ENCODE peak calls at places on chromosomes 3 and 15, in nine cellular contexts. H, G, W, J, U, A, Q, E and F are unnamed samples.

GRCh38 chr15:87369269-87369668 is 887.3 kb downstream of the NTRK3 start:
- DNase-seq in E (peak; percentile 84), H (no peak), A (no peak), Q (no peak), G (peak; percentile 89), U (no peak), W (peak; percentile 77), J (peak; percentile 91), F (no peak)

GRCh38 chr3:119831941-119832371 is 50.1 kb downstream of the NR1I2 start:
- DNase-seq in Q (no peak), W (peak; percentile 57), G (peak; percentile 57), A (no peak), E (peak; percentile 32), H (peak; percentile 31), J (peak; percentile 86), U (no peak), F (no peak)

GRCh38 chr3:66138336-66139234 is 82.2 kb upstream of the SLC25A26 start:
- DNase-seq in G (no peak), E (peak; percentile 79), A (peak; percentile 22), U (peak; percentile 13), W (peak; percentile 66), H (peak; percentile 86), Q (peak; percentile 39), J (peak; percentile 62), F (peak; percentile 11)

GRCh38 chr3:16687206-16687605 is 82.0 kb upstream of the DAZL start:
- DNase-seq in H (no peak), E (no peak), U (no peak), W (no peak), A (no peak), Q (no peak), J (no peak), G (no peak), F (no peak)

GRCh38 chr15:55587321-55588069 is 650 bp downstream of the PYGO1 start:
- DNase-seq in G (no peak), W (peak; percentile 46), A (peak; percentile 38), Q (peak; percentile 22), E (peak; percentile 49), U (peak; percentile 9), H (peak; percentile 87), J (peak; percentile 33), F (no peak)

GRCh38 chr3:126616931-126617330 is 38.0 kb downstream of the TXNRD3 start:
- DNase-seq in H (no peak), W (no peak), Q (no peak), U (no peak), A (no peak), E (no peak), G (no peak), J (no peak), F (no peak)

GRCh38 chr3:36647423-36647853 is 116.9 kb downstream of the DCLK3 start:
- DNase-seq in G (no peak), W (peak; percentile 39), H (no peak), U (no peak), Q (no peak), A (no peak), J (peak; percentile 15), E (no peak), F (no peak)

GRCh38 chr3:108588616-108589015 is 622 bp downstream of the CIP2A start:
- DNase-seq in H (no peak), E (peak; percentile 16), G (no peak), A (no peak), J (no peak), W (peak; percentile 31), U (no peak), Q (no peak), F (no peak)

GRCh38 chr3:177320765-177321247 is 123.5 kb upstream of the TBL1XR1 start:
- DNase-seq in W (peak; percentile 70), G (no peak), U (no peak), E (no peak), J (no peak), Q (no peak), A (no peak), H (no peak), F (no peak)

GRCh38 chr3:101036676-101037075 is 43.5 kb upstream of the ABI3BP start:
- DNase-seq in E (peak; percentile 65), J (peak; percentile 27), W (no peak), A (no peak), H (no peak), U (no peak), Q (no peak), G (no peak), F (no peak)

DNA sequence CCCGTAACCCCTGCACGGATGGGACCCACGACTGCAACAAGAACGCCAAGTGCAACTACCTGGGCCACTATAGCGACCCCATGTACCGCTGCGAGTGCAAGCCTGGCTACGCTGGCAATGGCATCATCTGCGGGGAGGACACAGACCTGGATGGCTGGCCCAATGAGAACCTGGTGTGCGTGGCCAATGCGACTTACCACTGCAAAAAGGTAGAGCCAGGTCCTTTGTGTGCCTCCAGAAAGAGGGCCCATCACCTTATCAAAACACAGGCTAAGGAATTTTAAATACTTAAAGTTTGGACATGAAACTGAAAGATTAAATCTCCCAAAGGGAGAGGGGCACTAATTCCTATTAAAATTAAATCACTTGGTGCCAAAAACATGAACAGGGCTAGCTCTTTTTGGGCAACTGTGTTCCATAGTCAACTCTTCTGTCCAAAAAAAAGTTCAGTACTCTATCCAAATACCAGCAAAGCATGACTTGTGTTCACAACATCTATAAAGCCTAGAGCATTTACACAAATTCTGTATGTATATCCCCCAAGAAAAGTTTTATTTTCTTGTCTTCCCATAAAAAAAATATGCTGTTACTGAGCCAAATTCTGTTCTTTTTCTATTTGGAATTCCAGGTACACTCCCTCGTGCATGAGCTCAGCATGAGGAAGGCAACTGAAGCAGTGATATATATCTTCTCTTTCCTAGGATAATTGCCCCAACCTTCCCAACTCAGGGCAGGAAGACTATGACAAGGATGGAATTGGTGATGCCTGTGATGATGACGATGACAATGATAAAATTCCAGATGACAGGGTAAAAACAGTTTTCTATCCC is 9.2 kb downstream of the THBS1 start:
- DNase-seq in W (peak; percentile 16), Q (no peak), U (no peak), A (no peak), J (no peak), H (no peak), E (peak; percentile 17), G (no peak), F (no peak)
- H3K4me3 ChIP-seq in W (no peak overlapping the region), Q (no peak overlapping the region), U (no peak overlapping the region), A (no peak overlapping the region), J (no peak overlapping the region), H (no peak overlapping the region), E (no peak overlapping the region), G (no peak overlapping the region), F (no peak overlapping the region)

GRCh38 chr3:69020424-69020823 is 6.9 kb upstream of the EOGT start:
- DNase-seq in G (no peak), U (no peak), A (no peak), H (no peak), Q (no peak), E (no peak), J (no peak), W (no peak), F (no peak)

GRCh38 chr3:69016102-69016501 is 2.6 kb upstream of the EOGT start:
- DNase-seq in U (no peak), A (no peak), W (no peak), G (no peak), Q (no peak), J (no peak), E (no peak), H (no peak), F (no peak)

GRCh38 chr3:69016901-69017300 is 3.4 kb upstream of the EOGT start:
- DNase-seq in Q (no peak), A (no peak), G (no peak), U (no peak), H (no peak), W (no peak), E (no peak), J (no peak), F (no peak)

DNA sequence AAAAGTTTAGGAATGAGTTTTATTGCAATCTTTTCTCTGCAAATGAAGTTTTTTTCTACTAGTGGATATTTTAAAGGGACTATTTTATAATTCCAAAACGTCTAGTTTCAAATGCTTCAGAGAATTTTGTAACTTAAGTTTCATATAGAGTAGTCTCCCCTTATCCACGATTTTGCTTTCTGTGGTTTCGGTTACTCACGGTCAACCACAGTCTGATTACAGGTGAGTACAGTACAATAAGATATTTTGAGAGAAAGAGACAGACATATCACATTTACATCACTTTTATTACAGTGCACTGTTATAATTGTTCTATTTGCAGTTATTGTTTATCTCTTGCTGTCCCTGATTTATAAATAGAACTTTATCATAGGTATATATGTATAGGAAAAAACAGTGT is 7.4 kb upstream of the EOGT start:
- DNase-seq in E (no peak), W (no peak), A (no peak), U (no peak), H (no peak), Q (no peak), G (no peak), J (no peak), F (no peak)
- TF ChIP-seq CTCF in E (no peak), W (no peak), A (no peak), U (no peak), H (peak; percentile 2), Q (no peak), G (no peak), J (no peak), F (no peak)

GRCh38 chr3:152252750-152253149 is 16.0 kb upstream of the MBNL1 start:
- DNase-seq in H (no peak), J (no peak), G (no peak), E (no peak), Q (no peak), A (no peak), U (no peak), W (no peak), F (no peak)

GRCh38 chr3:152253514-152253913 is 15.2 kb upstream of the MBNL1 start:
- DNase-seq in J (no peak), Q (no peak), W (no peak), A (no peak), G (no peak), H (no peak), U (no peak), E (peak; percentile 59), F (no peak)

GRCh38 chr3:152251916-152252315 is 16.8 kb upstream of the MBNL1 start:
- DNase-seq in U (no peak), H (no peak), W (no peak), G (no peak), E (no peak), A (no peak), J (no peak), Q (no peak), F (no peak)

GRCh38 chr3:152255290-152255689 is 13.4 kb upstream of the MBNL1 start:
- DNase-seq in G (no peak), H (no peak), W (no peak), A (no peak), J (no peak), U (no peak), E (no peak), Q (no peak), F (no peak)

DNA sequence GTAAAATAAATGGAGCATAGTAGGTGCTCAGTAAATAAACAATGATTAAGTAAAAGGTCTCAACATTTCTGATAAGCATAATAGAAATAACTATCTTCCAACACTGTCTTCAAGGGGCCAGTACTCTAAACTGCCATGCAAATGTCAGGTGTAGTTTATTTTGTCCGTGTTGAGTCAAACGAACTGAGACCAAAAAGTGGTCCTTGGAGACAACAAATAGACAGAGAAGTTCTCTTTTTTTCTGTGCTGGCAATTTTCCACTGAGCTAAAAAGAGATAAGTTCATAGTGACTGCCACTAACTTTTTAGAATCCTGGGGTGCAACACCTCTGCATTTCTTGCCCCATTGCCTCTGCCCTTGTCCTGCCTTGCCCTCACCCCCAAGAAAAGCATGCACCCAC is 14.7 kb upstream of the MBNL1 start:
- DNase-seq in W (no peak), Q (no peak), A (no peak), H (no peak), G (no peak), J (no peak), U (no peak), E (no peak), F (no peak)
- H3K4me3 ChIP-seq in W (no peak overlapping the region), Q (no peak overlapping the region), A (no peak overlapping the region), H (no peak overlapping the region), G (no peak overlapping the region), J (no peak overlapping the region), U (no peak overlapping the region), E (no peak overlapping the region), F (no peak overlapping the region)

GRCh38 chr3:195001961-195002861 is 268.7 kb downstream of the XXYLT1 start:
- DNase-seq in Q (no peak), A (peak; percentile 34), J (peak; percentile 11), U (peak; percentile 41), W (peak; percentile 55), E (peak; percentile 35), H (peak; percentile 87), G (peak; percentile 7), F (no peak)
- TF ChIP-seq CTCF in Q (no peak), A (peak; percentile 41), J (peak; percentile 79), U (peak; percentile 84), W (peak; percentile 66), E (peak; percentile 37), H (peak; percentile 89), G (peak; percentile 73), F (no peak)